ENCODE peak calls at places on chromosomes 4 and X, in seven cellular contexts. One of them, this sample, is unnamed.

GRCh38 chr4:17557880-17558279 is 19.1 kb upstream of the LAP3 start:
- DNase-seq in GM18507: no peak
- DNase-seq in head of caudate nucleus: no peak
- DNase-seq in stimulated activated CD4-positive, alpha-beta T cell treated with anti-CD3 and anti-CD28 coated beads, Interleukin-1b, Interleukin-23, amount 100 ng/mL, for 24 hours: no peak
- DNase-seq in activated T-helper 1 cell treated with anti-CD3 and anti-CD28 coated beads, Interleukin-12 subunit alpha, Interleukin-12 subunit beta, Interleukin-2, Interleukin-4 antibody, amounts not matched to agents 30 ng/mL and 10 ng/mL and 1 ng/mL, durations not matched to agents 14 hours and 24 hours and 36 hours: no peak
- DNase-seq in aorta: no peak
- DNase-seq in ecto neural progenitor cell: no peak
- DNase-seq in this sample: no peak

GRCh38 chr4:7654550-7655266 is 220.0 kb upstream of the PSAPL1 start:
- DNase-seq in GM18507: no peak
- DNase-seq in activated T-helper 1 cell treated with anti-CD3 and anti-CD28 coated beads, Interleukin-12 subunit alpha, Interleukin-12 subunit beta, Interleukin-2, Interleukin-4 antibody, amounts not matched to agents 30 ng/mL and 10 ng/mL and 1 ng/mL, durations not matched to agents 14 hours and 24 hours and 36 hours: no peak
- DNase-seq in aorta: peak
- DNase-seq in stimulated activated CD4-positive, alpha-beta T cell treated with anti-CD3 and anti-CD28 coated beads, Interleukin-1b, Interleukin-23, amount 100 ng/mL, for 24 hours: no peak
- DNase-seq in ecto neural progenitor cell: no peak
- DNase-seq in head of caudate nucleus: no peak
- DNase-seq in this sample: no peak

GRCh38 chrX:113305496-113305895 is 464.9 kb upstream of the AMOT start:
- DNase-seq in stimulated activated CD4-positive, alpha-beta T cell treated with anti-CD3 and anti-CD28 coated beads, Interleukin-1b, Interleukin-23, amount 100 ng/mL, for 24 hours: no peak
- DNase-seq in GM18507: no peak
- DNase-seq in aorta: no peak
- DNase-seq in activated T-helper 1 cell treated with anti-CD3 and anti-CD28 coated beads, Interleukin-12 subunit alpha, Interleukin-12 subunit beta, Interleukin-2, Interleukin-4 antibody, amounts not matched to agents 30 ng/mL and 10 ng/mL and 1 ng/mL, durations not matched to agents 14 hours and 24 hours and 36 hours: no peak
- DNase-seq in head of caudate nucleus: no peak
- DNase-seq in ecto neural progenitor cell: no peak
- DNase-seq in this sample: peak

GRCh38 chr4:87108142-87108546 is 112.3 kb downstream of the KLHL8 start:
- DNase-seq in aorta: no peak
- DNase-seq in stimulated activated CD4-positive, alpha-beta T cell treated with anti-CD3 and anti-CD28 coated beads, Interleukin-1b, Interleukin-23, amount 100 ng/mL, for 24 hours: no peak
- DNase-seq in GM18507: no peak
- DNase-seq in activated T-helper 1 cell treated with anti-CD3 and anti-CD28 coated beads, Interleukin-12 subunit alpha, Interleukin-12 subunit beta, Interleukin-2, Interleukin-4 antibody, amounts not matched to agents 30 ng/mL and 10 ng/mL and 1 ng/mL, durations not matched to agents 14 hours and 24 hours and 36 hours: no peak
- DNase-seq in ecto neural progenitor cell: no peak
- DNase-seq in head of caudate nucleus: no peak
- DNase-seq in this sample: peak

GRCh38 chrX:47751670-47752069 is 85.0 kb upstream of the ZNF81 start:
- DNase-seq in GM18507: no peak
- DNase-seq in stimulated activated CD4-positive, alpha-beta T cell treated with anti-CD3 and anti-CD28 coated beads, Interleukin-1b, Interleukin-23, amount 100 ng/mL, for 24 hours: no peak
- DNase-seq in ecto neural progenitor cell: peak
- DNase-seq in aorta: no peak
- DNase-seq in head of caudate nucleus: no peak
- DNase-seq in activated T-helper 1 cell treated with anti-CD3 and anti-CD28 coated beads, Interleukin-12 subunit alpha, Interleukin-12 subunit beta, Interleukin-2, Interleukin-4 antibody, amounts not matched to agents 30 ng/mL and 10 ng/mL and 1 ng/mL, durations not matched to agents 14 hours and 24 hours and 36 hours: no peak
- DNase-seq in this sample: peak

GRCh38 chr4:10590896-10591295 is 93.7 kb downstream of the CLNK start:
- DNase-seq in activated T-helper 1 cell treated with anti-CD3 and anti-CD28 coated beads, Interleukin-12 subunit alpha, Interleukin-12 subunit beta, Interleukin-2, Interleukin-4 antibody, amounts not matched to agents 30 ng/mL and 10 ng/mL and 1 ng/mL, durations not matched to agents 14 hours and 24 hours and 36 hours: no peak
- DNase-seq in head of caudate nucleus: no peak
- DNase-seq in aorta: no peak
- DNase-seq in GM18507: no peak
- DNase-seq in ecto neural progenitor cell: no peak
- DNase-seq in stimulated activated CD4-positive, alpha-beta T cell treated with anti-CD3 and anti-CD28 coated beads, Interleukin-1b, Interleukin-23, amount 100 ng/mL, for 24 hours: no peak
- DNase-seq in this sample: peak

GRCh38 chrX:146614693-146615524 is 194.7 kb upstream of the CXorf51B start:
- DNase-seq in head of caudate nucleus: no peak
- DNase-seq in ecto neural progenitor cell: no peak
- DNase-seq in activated T-helper 1 cell treated with anti-CD3 and anti-CD28 coated beads, Interleukin-12 subunit alpha, Interleukin-12 subunit beta, Interleukin-2, Interleukin-4 antibody, amounts not matched to agents 30 ng/mL and 10 ng/mL and 1 ng/mL, durations not matched to agents 14 hours and 24 hours and 36 hours: no peak
- DNase-seq in GM18507: no peak
- DNase-seq in stimulated activated CD4-positive, alpha-beta T cell treated with anti-CD3 and anti-CD28 coated beads, Interleukin-1b, Interleukin-23, amount 100 ng/mL, for 24 hours: no peak
- DNase-seq in aorta: no peak
- DNase-seq in this sample: no peak

GRCh38 chr4:90536408-90536807 is 409.2 kb downstream of the CCSER1 start:
- DNase-seq in head of caudate nucleus: no peak
- DNase-seq in GM18507: no peak
- DNase-seq in stimulated activated CD4-positive, alpha-beta T cell treated with anti-CD3 and anti-CD28 coated beads, Interleukin-1b, Interleukin-23, amount 100 ng/mL, for 24 hours: no peak
- DNase-seq in activated T-helper 1 cell treated with anti-CD3 and anti-CD28 coated beads, Interleukin-12 subunit alpha, Interleukin-12 subunit beta, Interleukin-2, Interleukin-4 antibody, amounts not matched to agents 30 ng/mL and 10 ng/mL and 1 ng/mL, durations not matched to agents 14 hours and 24 hours and 36 hours: no peak
- DNase-seq in aorta: no peak
- DNase-seq in ecto neural progenitor cell: no peak
- DNase-seq in this sample: no peak

GRCh38 chr4:185201983-185202962 is 1.5 kb downstream of the CFAP97 start:
- DNase-seq in stimulated activated CD4-positive, alpha-beta T cell treated with anti-CD3 and anti-CD28 coated beads, Interleukin-1b, Interleukin-23, amount 100 ng/mL, for 24 hours: no peak
- DNase-seq in aorta: no peak
- DNase-seq in GM18507: no peak
- DNase-seq in activated T-helper 1 cell treated with anti-CD3 and anti-CD28 coated beads, Interleukin-12 subunit alpha, Interleukin-12 subunit beta, Interleukin-2, Interleukin-4 antibody, amounts not matched to agents 30 ng/mL and 10 ng/mL and 1 ng/mL, durations not matched to agents 14 hours and 24 hours and 36 hours: peak
- DNase-seq in head of caudate nucleus: no peak
- DNase-seq in ecto neural progenitor cell: no peak
- DNase-seq in this sample: peak

GRCh38 chrX:47143894-47144625 is 442 bp downstream of the NDUFB11 start:
- DNase-seq in GM18507: peak
- DNase-seq in aorta: peak
- DNase-seq in head of caudate nucleus: peak
- DNase-seq in ecto neural progenitor cell: no peak
- DNase-seq in stimulated activated CD4-positive, alpha-beta T cell treated with anti-CD3 and anti-CD28 coated beads, Interleukin-1b, Interleukin-23, amount 100 ng/mL, for 24 hours: no peak
- DNase-seq in activated T-helper 1 cell treated with anti-CD3 and anti-CD28 coated beads, Interleukin-12 subunit alpha, Interleukin-12 subunit beta, Interleukin-2, Interleukin-4 antibody, amounts not matched to agents 30 ng/mL and 10 ng/mL and 1 ng/mL, durations not matched to agents 14 hours and 24 hours and 36 hours: no peak
- DNase-seq in this sample: peak

GRCh38 chrX:9130031-9130430 is 96.1 kb upstream of the FAM9B start:
- DNase-seq in stimulated activated CD4-positive, alpha-beta T cell treated with anti-CD3 and anti-CD28 coated beads, Interleukin-1b, Interleukin-23, amount 100 ng/mL, for 24 hours: no peak
- DNase-seq in GM18507: no peak
- DNase-seq in activated T-helper 1 cell treated with anti-CD3 and anti-CD28 coated beads, Interleukin-12 subunit alpha, Interleukin-12 subunit beta, Interleukin-2, Interleukin-4 antibody, amounts not matched to agents 30 ng/mL and 10 ng/mL and 1 ng/mL, durations not matched to agents 14 hours and 24 hours and 36 hours: no peak
- DNase-seq in head of caudate nucleus: no peak
- DNase-seq in aorta: no peak
- DNase-seq in ecto neural progenitor cell: no peak
- DNase-seq in this sample: no peak

GRCh38 chrX:104315555-104315954 is 60.8 kb upstream of the ESX1 start:
- DNase-seq in GM18507: no peak
- DNase-seq in ecto neural progenitor cell: no peak
- DNase-seq in aorta: no peak
- DNase-seq in activated T-helper 1 cell treated with anti-CD3 and anti-CD28 coated beads, Interleukin-12 subunit alpha, Interleukin-12 subunit beta, Interleukin-2, Interleukin-4 antibody, amounts not matched to agents 30 ng/mL and 10 ng/mL and 1 ng/mL, durations not matched to agents 14 hours and 24 hours and 36 hours: no peak
- DNase-seq in head of caudate nucleus: no peak
- DNase-seq in stimulated activated CD4-positive, alpha-beta T cell treated with anti-CD3 and anti-CD28 coated beads, Interleukin-1b, Interleukin-23, amount 100 ng/mL, for 24 hours: no peak
- DNase-seq in this sample: peak

GRCh38 chr4:147830987-147831386 is 99.1 kb downstream of the ARHGAP10 start:
- DNase-seq in activated T-helper 1 cell treated with anti-CD3 and anti-CD28 coated beads, Interleukin-12 subunit alpha, Interleukin-12 subunit beta, Interleukin-2, Interleukin-4 antibody, amounts not matched to agents 30 ng/mL and 10 ng/mL and 1 ng/mL, durations not matched to agents 14 hours and 24 hours and 36 hours: no peak
- DNase-seq in stimulated activated CD4-positive, alpha-beta T cell treated with anti-CD3 and anti-CD28 coated beads, Interleukin-1b, Interleukin-23, amount 100 ng/mL, for 24 hours: no peak
- DNase-seq in aorta: no peak
- DNase-seq in ecto neural progenitor cell: no peak
- DNase-seq in head of caudate nucleus: no peak
- DNase-seq in GM18507: no peak
- DNase-seq in this sample: peak

GRCh38 chrX:31499120-31499519 is 427.3 kb upstream of the FTHL17 start:
- DNase-seq in aorta: no peak
- DNase-seq in ecto neural progenitor cell: no peak
- DNase-seq in GM18507: no peak
- DNase-seq in stimulated activated CD4-positive, alpha-beta T cell treated with anti-CD3 and anti-CD28 coated beads, Interleukin-1b, Interleukin-23, amount 100 ng/mL, for 24 hours: no peak
- DNase-seq in head of caudate nucleus: no peak
- DNase-seq in activated T-helper 1 cell treated with anti-CD3 and anti-CD28 coated beads, Interleukin-12 subunit alpha, Interleukin-12 subunit beta, Interleukin-2, Interleukin-4 antibody, amounts not matched to agents 30 ng/mL and 10 ng/mL and 1 ng/mL, durations not matched to agents 14 hours and 24 hours and 36 hours: no peak
- DNase-seq in this sample: peak

GRCh38 chr4:40550900-40551546 is 78.6 kb downstream of the RBM47 start:
- DNase-seq in head of caudate nucleus: no peak
- DNase-seq in activated T-helper 1 cell treated with anti-CD3 and anti-CD28 coated beads, Interleukin-12 subunit alpha, Interleukin-12 subunit beta, Interleukin-2, Interleukin-4 antibody, amounts not matched to agents 30 ng/mL and 10 ng/mL and 1 ng/mL, durations not matched to agents 14 hours and 24 hours and 36 hours: peak
- DNase-seq in stimulated activated CD4-positive, alpha-beta T cell treated with anti-CD3 and anti-CD28 coated beads, Interleukin-1b, Interleukin-23, amount 100 ng/mL, for 24 hours: no peak
- DNase-seq in ecto neural progenitor cell: no peak
- DNase-seq in aorta: no peak
- DNase-seq in GM18507: no peak
- DNase-seq in this sample: peak

GRCh38 chrX:17403231-17403691 is 28.3 kb downstream of the NHS start:
- DNase-seq in ecto neural progenitor cell: no peak
- DNase-seq in GM18507: no peak
- DNase-seq in aorta: no peak
- DNase-seq in stimulated activated CD4-positive, alpha-beta T cell treated with anti-CD3 and anti-CD28 coated beads, Interleukin-1b, Interleukin-23, amount 100 ng/mL, for 24 hours: no peak
- DNase-seq in head of caudate nucleus: no peak
- DNase-seq in activated T-helper 1 cell treated with anti-CD3 and anti-CD28 coated beads, Interleukin-12 subunit alpha, Interleukin-12 subunit beta, Interleukin-2, Interleukin-4 antibody, amounts not matched to agents 30 ng/mL and 10 ng/mL and 1 ng/mL, durations not matched to agents 14 hours and 24 hours and 36 hours: no peak
- DNase-seq in this sample: no peak

GRCh38 chrX:9874483-9874882 is 88.3 kb downstream of the SHROOM2 start:
- DNase-seq in GM18507: no peak
- DNase-seq in activated T-helper 1 cell treated with anti-CD3 and anti-CD28 coated beads, Interleukin-12 subunit alpha, Interleukin-12 subunit beta, Interleukin-2, Interleukin-4 antibody, amounts not matched to agents 30 ng/mL and 10 ng/mL and 1 ng/mL, durations not matched to agents 14 hours and 24 hours and 36 hours: no peak
- DNase-seq in head of caudate nucleus: no peak
- DNase-seq in ecto neural progenitor cell: no peak
- DNase-seq in aorta: no peak
- DNase-seq in stimulated activated CD4-positive, alpha-beta T cell treated with anti-CD3 and anti-CD28 coated beads, Interleukin-1b, Interleukin-23, amount 100 ng/mL, for 24 hours: no peak
- DNase-seq in this sample: peak

GRCh38 chr4:87180767-87181166 is 39.7 kb downstream of the KLHL8 start:
- DNase-seq in aorta: no peak
- DNase-seq in activated T-helper 1 cell treated with anti-CD3 and anti-CD28 coated beads, Interleukin-12 subunit alpha, Interleukin-12 subunit beta, Interleukin-2, Interleukin-4 antibody, amounts not matched to agents 30 ng/mL and 10 ng/mL and 1 ng/mL, durations not matched to agents 14 hours and 24 hours and 36 hours: no peak
- DNase-seq in ecto neural progenitor cell: no peak
- DNase-seq in head of caudate nucleus: no peak
- DNase-seq in stimulated activated CD4-positive, alpha-beta T cell treated with anti-CD3 and anti-CD28 coated beads, Interleukin-1b, Interleukin-23, amount 100 ng/mL, for 24 hours: no peak
- DNase-seq in GM18507: no peak
- DNase-seq in this sample: peak

GRCh38 chr4:71186566-71187398 is 152.0 kb upstream of the SLC4A4 start:
- DNase-seq in activated T-helper 1 cell treated with anti-CD3 and anti-CD28 coated beads, Interleukin-12 subunit alpha, Interleukin-12 subunit beta, Interleukin-2, Interleukin-4 antibody, amounts not matched to agents 30 ng/mL and 10 ng/mL and 1 ng/mL, durations not matched to agents 14 hours and 24 hours and 36 hours: no peak
- DNase-seq in ecto neural progenitor cell: peak
- DNase-seq in head of caudate nucleus: peak
- DNase-seq in aorta: peak
- DNase-seq in stimulated activated CD4-positive, alpha-beta T cell treated with anti-CD3 and anti-CD28 coated beads, Interleukin-1b, Interleukin-23, amount 100 ng/mL, for 24 hours: no peak
- DNase-seq in GM18507: no peak
- DNase-seq in this sample: peak

GRCh38 chr4:121138014-121138413 is 26.1 kb downstream of the TNIP3 start:
- DNase-seq in ecto neural progenitor cell: no peak
- DNase-seq in activated T-helper 1 cell treated with anti-CD3 and anti-CD28 coated beads, Interleukin-12 subunit alpha, Interleukin-12 subunit beta, Interleukin-2, Interleukin-4 antibody, amounts not matched to agents 30 ng/mL and 10 ng/mL and 1 ng/mL, durations not matched to agents 14 hours and 24 hours and 36 hours: no peak
- DNase-seq in stimulated activated CD4-positive, alpha-beta T cell treated with anti-CD3 and anti-CD28 coated beads, Interleukin-1b, Interleukin-23, amount 100 ng/mL, for 24 hours: no peak
- DNase-seq in GM18507: no peak
- DNase-seq in aorta: no peak
- DNase-seq in head of caudate nucleus: no peak
- DNase-seq in this sample: no peak

GRCh38 chr4:61877893-61878292 is 677.8 kb downstream of the ADGRL3 start:
- DNase-seq in activated T-helper 1 cell treated with anti-CD3 and anti-CD28 coated beads, Interleukin-12 subunit alpha, Interleukin-12 subunit beta, Interleukin-2, Interleukin-4 antibody, amounts not matched to agents 30 ng/mL and 10 ng/mL and 1 ng/mL, durations not matched to agents 14 hours and 24 hours and 36 hours: no peak
- DNase-seq in aorta: no peak
- DNase-seq in ecto neural progenitor cell: no peak
- DNase-seq in stimulated activated CD4-positive, alpha-beta T cell treated with anti-CD3 and anti-CD28 coated beads, Interleukin-1b, Interleukin-23, amount 100 ng/mL, for 24 hours: no peak
- DNase-seq in GM18507: no peak
- DNase-seq in head of caudate nucleus: no peak
- DNase-seq in this sample: peak

GRCh38 chr4:173272314-173272713 is 61.8 kb downstream of the HMGB2 start:
- DNase-seq in activated T-helper 1 cell treated with anti-CD3 and anti-CD28 coated beads, Interleukin-12 subunit alpha, Interleukin-12 subunit beta, Interleukin-2, Interleukin-4 antibody, amounts not matched to agents 30 ng/mL and 10 ng/mL and 1 ng/mL, durations not matched to agents 14 hours and 24 hours and 36 hours: no peak
- DNase-seq in stimulated activated CD4-positive, alpha-beta T cell treated with anti-CD3 and anti-CD28 coated beads, Interleukin-1b, Interleukin-23, amount 100 ng/mL, for 24 hours: no peak
- DNase-seq in GM18507: no peak
- DNase-seq in head of caudate nucleus: no peak
- DNase-seq in aorta: no peak
- DNase-seq in ecto neural progenitor cell: no peak
- DNase-seq in this sample: no peak

GRCh38 chr4:56937262-56937661 is 29.6 kb downstream of the REST start:
- DNase-seq in GM18507: no peak
- DNase-seq in ecto neural progenitor cell: no peak
- DNase-seq in head of caudate nucleus: no peak
- DNase-seq in activated T-helper 1 cell treated with anti-CD3 and anti-CD28 coated beads, Interleukin-12 subunit alpha, Interleukin-12 subunit beta, Interleukin-2, Interleukin-4 antibody, amounts not matched to agents 30 ng/mL and 10 ng/mL and 1 ng/mL, durations not matched to agents 14 hours and 24 hours and 36 hours: no peak
- DNase-seq in aorta: no peak
- DNase-seq in stimulated activated CD4-positive, alpha-beta T cell treated with anti-CD3 and anti-CD28 coated beads, Interleukin-1b, Interleukin-23, amount 100 ng/mL, for 24 hours: no peak
- DNase-seq in this sample: peak

GRCh38 chr4:38570647-38571326 is 93.2 kb upstream of the KLF3 start:
- DNase-seq in GM18507: no peak
- DNase-seq in head of caudate nucleus: no peak
- DNase-seq in aorta: no peak
- DNase-seq in ecto neural progenitor cell: no peak
- DNase-seq in stimulated activated CD4-positive, alpha-beta T cell treated with anti-CD3 and anti-CD28 coated beads, Interleukin-1b, Interleukin-23, amount 100 ng/mL, for 24 hours: no peak
- DNase-seq in activated T-helper 1 cell treated with anti-CD3 and anti-CD28 coated beads, Interleukin-12 subunit alpha, Interleukin-12 subunit beta, Interleukin-2, Interleukin-4 antibody, amounts not matched to agents 30 ng/mL and 10 ng/mL and 1 ng/mL, durations not matched to agents 14 hours and 24 hours and 36 hours: no peak
- DNase-seq in this sample: no peak

GRCh38 chr4:11783588-11783987 is 354.9 kb upstream of the HS3ST1 start:
- DNase-seq in head of caudate nucleus: no peak
- DNase-seq in ecto neural progenitor cell: no peak
- DNase-seq in stimulated activated CD4-positive, alpha-beta T cell treated with anti-CD3 and anti-CD28 coated beads, Interleukin-1b, Interleukin-23, amount 100 ng/mL, for 24 hours: no peak
- DNase-seq in GM18507: no peak
- DNase-seq in activated T-helper 1 cell treated with anti-CD3 and anti-CD28 coated beads, Interleukin-12 subunit alpha, Interleukin-12 subunit beta, Interleukin-2, Interleukin-4 antibody, amounts not matched to agents 30 ng/mL and 10 ng/mL and 1 ng/mL, durations not matched to agents 14 hours and 24 hours and 36 hours: no peak
- DNase-seq in aorta: no peak
- DNase-seq in this sample: no peak

GRCh38 chr4:2671267-2671895 is 84.8 kb downstream of the TNIP2 start:
- DNase-seq in head of caudate nucleus: no peak
- DNase-seq in stimulated activated CD4-positive, alpha-beta T cell treated with anti-CD3 and anti-CD28 coated beads, Interleukin-1b, Interleukin-23, amount 100 ng/mL, for 24 hours: no peak
- DNase-seq in aorta: no peak
- DNase-seq in activated T-helper 1 cell treated with anti-CD3 and anti-CD28 coated beads, Interleukin-12 subunit alpha, Interleukin-12 subunit beta, Interleukin-2, Interleukin-4 antibody, amounts not matched to agents 30 ng/mL and 10 ng/mL and 1 ng/mL, durations not matched to agents 14 hours and 24 hours and 36 hours: no peak
- DNase-seq in ecto neural progenitor cell: peak
- DNase-seq in GM18507: no peak
- DNase-seq in this sample: no peak

GRCh38 chr4:147057631-147057980 is 111.9 kb upstream of the TTC29 start:
- DNase-seq in GM18507: no peak
- DNase-seq in stimulated activated CD4-positive, alpha-beta T cell treated with anti-CD3 and anti-CD28 coated beads, Interleukin-1b, Interleukin-23, amount 100 ng/mL, for 24 hours: no peak
- DNase-seq in aorta: no peak
- DNase-seq in ecto neural progenitor cell: no peak
- DNase-seq in activated T-helper 1 cell treated with anti-CD3 and anti-CD28 coated beads, Interleukin-12 subunit alpha, Interleukin-12 subunit beta, Interleukin-2, Interleukin-4 antibody, amounts not matched to agents 30 ng/mL and 10 ng/mL and 1 ng/mL, durations not matched to agents 14 hours and 24 hours and 36 hours: no peak
- DNase-seq in head of caudate nucleus: no peak
- DNase-seq in this sample: peak

GRCh38 chr4:132063829-132064228 is 1085.3 kb upstream of the PCDH10 start:
- DNase-seq in stimulated activated CD4-positive, alpha-beta T cell treated with anti-CD3 and anti-CD28 coated beads, Interleukin-1b, Interleukin-23, amount 100 ng/mL, for 24 hours: no peak
- DNase-seq in GM18507: no peak
- DNase-seq in ecto neural progenitor cell: no peak
- DNase-seq in aorta: no peak
- DNase-seq in activated T-helper 1 cell treated with anti-CD3 and anti-CD28 coated beads, Interleukin-12 subunit alpha, Interleukin-12 subunit beta, Interleukin-2, Interleukin-4 antibody, amounts not matched to agents 30 ng/mL and 10 ng/mL and 1 ng/mL, durations not matched to agents 14 hours and 24 hours and 36 hours: no peak
- DNase-seq in head of caudate nucleus: no peak
- DNase-seq in this sample: no peak

GRCh38 chr4:38603652-38604051 is 60.3 kb upstream of the KLF3 start:
- DNase-seq in head of caudate nucleus: no peak
- DNase-seq in stimulated activated CD4-positive, alpha-beta T cell treated with anti-CD3 and anti-CD28 coated beads, Interleukin-1b, Interleukin-23, amount 100 ng/mL, for 24 hours: no peak
- DNase-seq in ecto neural progenitor cell: no peak
- DNase-seq in activated T-helper 1 cell treated with anti-CD3 and anti-CD28 coated beads, Interleukin-12 subunit alpha, Interleukin-12 subunit beta, Interleukin-2, Interleukin-4 antibody, amounts not matched to agents 30 ng/mL and 10 ng/mL and 1 ng/mL, durations not matched to agents 14 hours and 24 hours and 36 hours: no peak
- DNase-seq in GM18507: no peak
- DNase-seq in aorta: no peak
- DNase-seq in this sample: no peak

GRCh38 chr4:112552668-112553067 is 36.7 kb upstream of the NEUROG2 start:
- DNase-seq in activated T-helper 1 cell treated with anti-CD3 and anti-CD28 coated beads, Interleukin-12 subunit alpha, Interleukin-12 subunit beta, Interleukin-2, Interleukin-4 antibody, amounts not matched to agents 30 ng/mL and 10 ng/mL and 1 ng/mL, durations not matched to agents 14 hours and 24 hours and 36 hours: no peak
- DNase-seq in aorta: no peak
- DNase-seq in ecto neural progenitor cell: no peak
- DNase-seq in head of caudate nucleus: no peak
- DNase-seq in GM18507: no peak
- DNase-seq in stimulated activated CD4-positive, alpha-beta T cell treated with anti-CD3 and anti-CD28 coated beads, Interleukin-1b, Interleukin-23, amount 100 ng/mL, for 24 hours: no peak
- DNase-seq in this sample: peak

GRCh38 chr4:152471251-152471792 is 64.6 kb downstream of the FBXW7 start:
- DNase-seq in aorta: no peak
- DNase-seq in head of caudate nucleus: no peak
- DNase-seq in ecto neural progenitor cell: no peak
- DNase-seq in stimulated activated CD4-positive, alpha-beta T cell treated with anti-CD3 and anti-CD28 coated beads, Interleukin-1b, Interleukin-23, amount 100 ng/mL, for 24 hours: no peak
- DNase-seq in GM18507: no peak
- DNase-seq in activated T-helper 1 cell treated with anti-CD3 and anti-CD28 coated beads, Interleukin-12 subunit alpha, Interleukin-12 subunit beta, Interleukin-2, Interleukin-4 antibody, amounts not matched to agents 30 ng/mL and 10 ng/mL and 1 ng/mL, durations not matched to agents 14 hours and 24 hours and 36 hours: no peak
- DNase-seq in this sample: no peak

GRCh38 chr4:127772769-127773671 is 9.1 kb upstream of the HSPA4L start:
- DNase-seq in ecto neural progenitor cell: no peak
- DNase-seq in activated T-helper 1 cell treated with anti-CD3 and anti-CD28 coated beads, Interleukin-12 subunit alpha, Interleukin-12 subunit beta, Interleukin-2, Interleukin-4 antibody, amounts not matched to agents 30 ng/mL and 10 ng/mL and 1 ng/mL, durations not matched to agents 14 hours and 24 hours and 36 hours: no peak
- DNase-seq in head of caudate nucleus: no peak
- DNase-seq in GM18507: no peak
- DNase-seq in aorta: no peak
- DNase-seq in stimulated activated CD4-positive, alpha-beta T cell treated with anti-CD3 and anti-CD28 coated beads, Interleukin-1b, Interleukin-23, amount 100 ng/mL, for 24 hours: no peak
- DNase-seq in this sample: no peak

GRCh38 chrX:7779644-7780043 is 63.3 kb upstream of the VCX start:
- DNase-seq in GM18507: no peak
- DNase-seq in stimulated activated CD4-positive, alpha-beta T cell treated with anti-CD3 and anti-CD28 coated beads, Interleukin-1b, Interleukin-23, amount 100 ng/mL, for 24 hours: no peak
- DNase-seq in activated T-helper 1 cell treated with anti-CD3 and anti-CD28 coated beads, Interleukin-12 subunit alpha, Interleukin-12 subunit beta, Interleukin-2, Interleukin-4 antibody, amounts not matched to agents 30 ng/mL and 10 ng/mL and 1 ng/mL, durations not matched to agents 14 hours and 24 hours and 36 hours: no peak
- DNase-seq in head of caudate nucleus: no peak
- DNase-seq in aorta: no peak
- DNase-seq in ecto neural progenitor cell: no peak
- DNase-seq in this sample: no peak

GRCh38 chr4:88320174-88320779 is 35.9 kb upstream of the PPM1K start:
- DNase-seq in head of caudate nucleus: no peak
- DNase-seq in GM18507: no peak
- DNase-seq in ecto neural progenitor cell: no peak
- DNase-seq in activated T-helper 1 cell treated with anti-CD3 and anti-CD28 coated beads, Interleukin-12 subunit alpha, Interleukin-12 subunit beta, Interleukin-2, Interleukin-4 antibody, amounts not matched to agents 30 ng/mL and 10 ng/mL and 1 ng/mL, durations not matched to agents 14 hours and 24 hours and 36 hours: no peak
- DNase-seq in stimulated activated CD4-positive, alpha-beta T cell treated with anti-CD3 and anti-CD28 coated beads, Interleukin-1b, Interleukin-23, amount 100 ng/mL, for 24 hours: no peak
- DNase-seq in aorta: no peak
- DNase-seq in this sample: peak

GRCh38 chr4:26877946-26878345 is 17.3 kb downstream of the STIM2 start:
- DNase-seq in head of caudate nucleus: no peak
- DNase-seq in ecto neural progenitor cell: no peak
- DNase-seq in GM18507: no peak
- DNase-seq in aorta: no peak
- DNase-seq in activated T-helper 1 cell treated with anti-CD3 and anti-CD28 coated beads, Interleukin-12 subunit alpha, Interleukin-12 subunit beta, Interleukin-2, Interleukin-4 antibody, amounts not matched to agents 30 ng/mL and 10 ng/mL and 1 ng/mL, durations not matched to agents 14 hours and 24 hours and 36 hours: no peak
- DNase-seq in stimulated activated CD4-positive, alpha-beta T cell treated with anti-CD3 and anti-CD28 coated beads, Interleukin-1b, Interleukin-23, amount 100 ng/mL, for 24 hours: no peak
- DNase-seq in this sample: no peak